ENCODE peak calls at places on chromosome 14, in ten cellular contexts. One of them, this sample, is unnamed.

GRCh38 chr14:38384746-38385145 is 128.9 kb upstream of the CLEC14A start:
- DNase-seq in GM04504: no peak
- DNase-seq in 8988T: no peak
- DNase-seq in amniotic stem cell: no peak
- DNase-seq in effector CD4-positive, alpha-beta T cell: no peak
- DNase-seq in NCI-H2081: no peak
- DNase-seq in mucosa of descending colon: no peak
- DNase-seq in WERI-Rb-1: no peak
- DNase-seq in effector memory CD8-positive, alpha-beta T cell: no peak
- DNase-seq in left ventricle myocardium inferior: no peak
- DNase-seq in this sample: no peak

GRCh38 chr14:65331652-65332051 is 80.9 kb upstream of the FUT8 start:
- DNase-seq in WERI-Rb-1: no peak
- DNase-seq in GM04504: no peak
- DNase-seq in effector CD4-positive, alpha-beta T cell: no peak
- DNase-seq in NCI-H2081: no peak
- DNase-seq in left ventricle myocardium inferior: no peak
- DNase-seq in effector memory CD8-positive, alpha-beta T cell: no peak
- DNase-seq in mucosa of descending colon: no peak
- DNase-seq in amniotic stem cell: no peak
- DNase-seq in 8988T: no peak
- DNase-seq in this sample: no peak

GRCh38 chr14:61585598-61586538 is 109.4 kb upstream of the HIF1A start:
- DNase-seq in left ventricle myocardium inferior: peak
- DNase-seq in WERI-Rb-1: no peak
- DNase-seq in NCI-H2081: no peak
- DNase-seq in effector CD4-positive, alpha-beta T cell: no peak
- DNase-seq in mucosa of descending colon: peak
- DNase-seq in 8988T: no peak
- DNase-seq in amniotic stem cell: peak
- DNase-seq in effector memory CD8-positive, alpha-beta T cell: no peak
- DNase-seq in GM04504: peak
- DNase-seq in this sample: no peak

GRCh38 chr14:89911018-89911919 is 43.3 kb downstream of the EFCAB11 start:
- DNase-seq in effector CD4-positive, alpha-beta T cell: no peak
- DNase-seq in GM04504: no peak
- DNase-seq in effector memory CD8-positive, alpha-beta T cell: no peak
- DNase-seq in WERI-Rb-1: no peak
- DNase-seq in NCI-H2081: peak
- DNase-seq in mucosa of descending colon: peak
- DNase-seq in 8988T: no peak
- DNase-seq in left ventricle myocardium inferior: no peak
- DNase-seq in amniotic stem cell: peak
- DNase-seq in this sample: peak

GRCh38 chr14:81309511-81309910 is 88.8 kb upstream of the GTF2A1 start:
- DNase-seq in 8988T: no peak
- DNase-seq in effector CD4-positive, alpha-beta T cell: no peak
- DNase-seq in left ventricle myocardium inferior: no peak
- DNase-seq in NCI-H2081: no peak
- DNase-seq in amniotic stem cell: no peak
- DNase-seq in WERI-Rb-1: no peak
- DNase-seq in effector memory CD8-positive, alpha-beta T cell: no peak
- DNase-seq in mucosa of descending colon: no peak
- DNase-seq in GM04504: no peak
- DNase-seq in this sample: no peak

GRCh38 chr14:100838493-100839440 is 12.8 kb downstream of the MEG3 start:
- DNase-seq in amniotic stem cell: no peak
- DNase-seq in GM04504: no peak
- DNase-seq in 8988T: no peak
- DNase-seq in NCI-H2081: no peak
- DNase-seq in effector memory CD8-positive, alpha-beta T cell: no peak
- DNase-seq in left ventricle myocardium inferior: no peak
- DNase-seq in WERI-Rb-1: no peak
- DNase-seq in effector CD4-positive, alpha-beta T cell: no peak
- DNase-seq in mucosa of descending colon: no peak
- DNase-seq in this sample: no peak

GRCh38 chr14:86777950-86778602 is 1214.9 kb downstream of the GALC start:
- DNase-seq in left ventricle myocardium inferior: no peak
- DNase-seq in WERI-Rb-1: no peak
- DNase-seq in mucosa of descending colon: no peak
- DNase-seq in effector memory CD8-positive, alpha-beta T cell: no peak
- DNase-seq in amniotic stem cell: peak
- DNase-seq in GM04504: peak
- DNase-seq in effector CD4-positive, alpha-beta T cell: no peak
- DNase-seq in NCI-H2081: no peak
- DNase-seq in 8988T: no peak
- DNase-seq in this sample: peak

GRCh38 chr14:87252103-87252502 is 740.9 kb downstream of the GALC start:
- DNase-seq in WERI-Rb-1: peak
- DNase-seq in left ventricle myocardium inferior: no peak
- DNase-seq in NCI-H2081: no peak
- DNase-seq in 8988T: no peak
- DNase-seq in mucosa of descending colon: no peak
- DNase-seq in effector memory CD8-positive, alpha-beta T cell: no peak
- DNase-seq in GM04504: no peak
- DNase-seq in effector CD4-positive, alpha-beta T cell: no peak
- DNase-seq in amniotic stem cell: no peak
- DNase-seq in this sample: no peak

GRCh38 chr14:76844223-76844622 is 18.0 kb downstream of the LRRC74A start:
- DNase-seq in effector CD4-positive, alpha-beta T cell: peak
- DNase-seq in 8988T: peak
- DNase-seq in GM04504: no peak
- DNase-seq in left ventricle myocardium inferior: peak
- DNase-seq in effector memory CD8-positive, alpha-beta T cell: peak
- DNase-seq in mucosa of descending colon: no peak
- DNase-seq in NCI-H2081: no peak
- DNase-seq in amniotic stem cell: no peak
- DNase-seq in WERI-Rb-1: no peak
- DNase-seq in this sample: no peak

GRCh38 chr14:95741051-95741490 is 27.1 kb upstream of the TCL1A start:
- DNase-seq in effector memory CD8-positive, alpha-beta T cell: no peak
- DNase-seq in effector CD4-positive, alpha-beta T cell: no peak
- DNase-seq in GM04504: no peak
- DNase-seq in amniotic stem cell: peak
- DNase-seq in WERI-Rb-1: no peak
- DNase-seq in NCI-H2081: peak
- DNase-seq in mucosa of descending colon: no peak
- DNase-seq in 8988T: no peak
- DNase-seq in left ventricle myocardium inferior: no peak
- DNase-seq in this sample: no peak

GRCh38 chr14:103597623-103598372 is 31.2 kb upstream of the KLC1 start:
- DNase-seq in amniotic stem cell: peak
- DNase-seq in left ventricle myocardium inferior: peak
- DNase-seq in NCI-H2081: no peak
- DNase-seq in WERI-Rb-1: no peak
- DNase-seq in mucosa of descending colon: no peak
- DNase-seq in effector CD4-positive, alpha-beta T cell: no peak
- DNase-seq in effector memory CD8-positive, alpha-beta T cell: no peak
- DNase-seq in 8988T: peak
- DNase-seq in GM04504: peak
- DNase-seq in this sample: no peak

GRCh38 chr14:40847496-40847895 is 759.2 kb upstream of the LRFN5 start:
- DNase-seq in 8988T: no peak
- DNase-seq in left ventricle myocardium inferior: no peak
- DNase-seq in effector memory CD8-positive, alpha-beta T cell: no peak
- DNase-seq in GM04504: no peak
- DNase-seq in amniotic stem cell: no peak
- DNase-seq in WERI-Rb-1: no peak
- DNase-seq in mucosa of descending colon: no peak
- DNase-seq in NCI-H2081: no peak
- DNase-seq in effector CD4-positive, alpha-beta T cell: no peak
- DNase-seq in this sample: no peak

GRCh38 chr14:48937796-48938195 is 648.4 kb downstream of the RPS29 start:
- DNase-seq in amniotic stem cell: no peak
- DNase-seq in GM04504: no peak
- DNase-seq in effector memory CD8-positive, alpha-beta T cell: no peak
- DNase-seq in 8988T: no peak
- DNase-seq in mucosa of descending colon: no peak
- DNase-seq in effector CD4-positive, alpha-beta T cell: no peak
- DNase-seq in WERI-Rb-1: no peak
- DNase-seq in NCI-H2081: peak
- DNase-seq in left ventricle myocardium inferior: no peak
- DNase-seq in this sample: no peak

GRCh38 chr14:98909251-98909944 is 362.6 kb downstream of the BCL11B start:
- DNase-seq in effector CD4-positive, alpha-beta T cell: no peak
- DNase-seq in left ventricle myocardium inferior: no peak
- DNase-seq in mucosa of descending colon: no peak
- DNase-seq in WERI-Rb-1: no peak
- DNase-seq in 8988T: no peak
- DNase-seq in GM04504: no peak
- DNase-seq in effector memory CD8-positive, alpha-beta T cell: no peak
- DNase-seq in amniotic stem cell: no peak
- DNase-seq in NCI-H2081: no peak
- DNase-seq in this sample: peak

GRCh38 chr14:101961011-101961721 is 3.2 kb upstream of the DYNC1H1 start:
- DNase-seq in amniotic stem cell: peak
- DNase-seq in effector memory CD8-positive, alpha-beta T cell: peak
- DNase-seq in NCI-H2081: peak
- DNase-seq in 8988T: peak
- DNase-seq in effector CD4-positive, alpha-beta T cell: peak
- DNase-seq in mucosa of descending colon: peak
- DNase-seq in WERI-Rb-1: peak
- DNase-seq in GM04504: no peak
- DNase-seq in left ventricle myocardium inferior: peak
- DNase-seq in this sample: peak

GRCh38 chr14:77120771-77121743 is 20.5 kb downstream of the ZDHHC22 start:
- DNase-seq in effector CD4-positive, alpha-beta T cell: peak
- DNase-seq in mucosa of descending colon: peak
- DNase-seq in GM04504: no peak
- DNase-seq in 8988T: no peak
- DNase-seq in left ventricle myocardium inferior: no peak
- DNase-seq in amniotic stem cell: no peak
- DNase-seq in NCI-H2081: peak
- DNase-seq in effector memory CD8-positive, alpha-beta T cell: peak
- DNase-seq in WERI-Rb-1: no peak
- DNase-seq in this sample: no peak

GRCh38 chr14:76958975-76959710 is 69.4 kb downstream of the IRF2BPL start:
- DNase-seq in amniotic stem cell: no peak
- DNase-seq in NCI-H2081: no peak
- DNase-seq in mucosa of descending colon: peak
- DNase-seq in WERI-Rb-1: peak
- DNase-seq in left ventricle myocardium inferior: no peak
- DNase-seq in effector memory CD8-positive, alpha-beta T cell: no peak
- DNase-seq in 8988T: no peak
- DNase-seq in GM04504: no peak
- DNase-seq in effector CD4-positive, alpha-beta T cell: no peak
- DNase-seq in this sample: peak

GRCh38 chr14:77485901-77486678 is 12.5 kb downstream of the ISM2 start:
- DNase-seq in effector CD4-positive, alpha-beta T cell: no peak
- DNase-seq in left ventricle myocardium inferior: no peak
- DNase-seq in effector memory CD8-positive, alpha-beta T cell: no peak
- DNase-seq in NCI-H2081: no peak
- DNase-seq in 8988T: no peak
- DNase-seq in GM04504: peak
- DNase-seq in WERI-Rb-1: no peak
- DNase-seq in amniotic stem cell: no peak
- DNase-seq in mucosa of descending colon: no peak
- DNase-seq in this sample: no peak

GRCh38 chr14:99522457-99522891 is 41.3 kb downstream of the CCNK start:
- DNase-seq in effector CD4-positive, alpha-beta T cell: no peak
- DNase-seq in NCI-H2081: no peak
- DNase-seq in WERI-Rb-1: peak
- DNase-seq in GM04504: peak
- DNase-seq in effector memory CD8-positive, alpha-beta T cell: no peak
- DNase-seq in 8988T: no peak
- DNase-seq in left ventricle myocardium inferior: peak
- DNase-seq in amniotic stem cell: peak
- DNase-seq in mucosa of descending colon: peak
- DNase-seq in this sample: no peak

GRCh38 chr14:92955381-92955780 is 32.4 kb downstream of the CHGA start:
- DNase-seq in GM04504: no peak
- DNase-seq in amniotic stem cell: no peak
- DNase-seq in WERI-Rb-1: no peak
- DNase-seq in 8988T: no peak
- DNase-seq in left ventricle myocardium inferior: peak
- DNase-seq in effector CD4-positive, alpha-beta T cell: no peak
- DNase-seq in NCI-H2081: no peak
- DNase-seq in mucosa of descending colon: no peak
- DNase-seq in effector memory CD8-positive, alpha-beta T cell: no peak
- DNase-seq in this sample: no peak

GRCh38 chr14:38737657-38738056 is 365.4 kb downstream of the SEC23A start:
- DNase-seq in 8988T: no peak
- DNase-seq in mucosa of descending colon: no peak
- DNase-seq in effector memory CD8-positive, alpha-beta T cell: no peak
- DNase-seq in effector CD4-positive, alpha-beta T cell: no peak
- DNase-seq in amniotic stem cell: no peak
- DNase-seq in NCI-H2081: no peak
- DNase-seq in GM04504: no peak
- DNase-seq in WERI-Rb-1: no peak
- DNase-seq in left ventricle myocardium inferior: no peak
- DNase-seq in this sample: no peak

GRCh38 chr14:105947599-105947998 is 421.2 kb downstream of the TMEM121 start:
- DNase-seq in effector CD4-positive, alpha-beta T cell: no peak
- DNase-seq in GM04504: no peak
- DNase-seq in effector memory CD8-positive, alpha-beta T cell: no peak
- DNase-seq in WERI-Rb-1: no peak
- DNase-seq in left ventricle myocardium inferior: no peak
- DNase-seq in mucosa of descending colon: no peak
- DNase-seq in amniotic stem cell: no peak
- DNase-seq in NCI-H2081: no peak
- DNase-seq in 8988T: no peak
- DNase-seq in this sample: no peak

GRCh38 chr14:105311838-105312237 is 2.7 kb upstream of the PACS2 start:
- DNase-seq in NCI-H2081: no peak
- DNase-seq in 8988T: no peak
- DNase-seq in effector memory CD8-positive, alpha-beta T cell: no peak
- DNase-seq in GM04504: no peak
- DNase-seq in left ventricle myocardium inferior: no peak
- DNase-seq in amniotic stem cell: no peak
- DNase-seq in effector CD4-positive, alpha-beta T cell: no peak
- DNase-seq in mucosa of descending colon: no peak
- DNase-seq in WERI-Rb-1: peak
- DNase-seq in this sample: no peak